ENCODE peak calls at places on chromosomes 2 and 18, in nine cellular contexts. One of them, this sample, is unnamed.

GRCh38 chr2:239262484-239263230 is 138.2 kb downstream of the HDAC4 start:
- DNase-seq in fibroblast of the aortic adventitia: no peak
- DNase-seq in cardiac fibroblast: no peak
- DNase-seq in neural progenitor cell: no peak
- DNase-seq in lower lobe of right lung: no peak
- DNase-seq in fibroblast of pulmonary artery: no peak
- DNase-seq in fibroblast of villous mesenchyme: no peak
- DNase-seq in fibroblast of lung: no peak
- DNase-seq in A673: no peak
- DNase-seq in this sample: no peak

GRCh38 chr2:79985145-79985544 is 319.4 kb downstream of the LRRTM1 start:
- DNase-seq in fibroblast of the aortic adventitia: no peak
- DNase-seq in cardiac fibroblast: no peak
- DNase-seq in neural progenitor cell: no peak
- DNase-seq in lower lobe of right lung: no peak
- DNase-seq in fibroblast of pulmonary artery: no peak
- DNase-seq in fibroblast of villous mesenchyme: no peak
- DNase-seq in fibroblast of lung: no peak
- DNase-seq in A673: no peak
- DNase-seq in this sample: no peak

GRCh38 chr2:174106736-174107135 is 141.6 kb upstream of the SP3 start:
- DNase-seq in fibroblast of the aortic adventitia: no peak
- DNase-seq in cardiac fibroblast: no peak
- DNase-seq in neural progenitor cell: peak
- DNase-seq in lower lobe of right lung: no peak
- DNase-seq in fibroblast of pulmonary artery: no peak
- DNase-seq in fibroblast of villous mesenchyme: no peak
- DNase-seq in fibroblast of lung: no peak
- DNase-seq in A673: no peak
- DNase-seq in this sample: no peak

GRCh38 chr18:21191596-21192307 is 50.3 kb upstream of the GREB1L start:
- DNase-seq in fibroblast of the aortic adventitia: peak
- DNase-seq in cardiac fibroblast: peak
- DNase-seq in neural progenitor cell: peak
- DNase-seq in lower lobe of right lung: peak
- DNase-seq in fibroblast of pulmonary artery: peak
- DNase-seq in fibroblast of villous mesenchyme: peak
- DNase-seq in fibroblast of lung: peak
- DNase-seq in A673: peak
- DNase-seq in this sample: peak

GRCh38 chr18:6683112-6683876 is 46.2 kb upstream of the ARHGAP28 start:
- DNase-seq in fibroblast of the aortic adventitia: no peak
- DNase-seq in cardiac fibroblast: no peak
- DNase-seq in neural progenitor cell: no peak
- DNase-seq in lower lobe of right lung: no peak
- DNase-seq in fibroblast of pulmonary artery: no peak
- DNase-seq in fibroblast of villous mesenchyme: no peak
- DNase-seq in fibroblast of lung: no peak
- DNase-seq in A673: no peak
- DNase-seq in this sample: no peak

GRCh38 chr2:109614715-109615636 is 812 bp downstream of the SOWAHC start:
- DNase-seq in fibroblast of the aortic adventitia: peak
- DNase-seq in cardiac fibroblast: peak
- DNase-seq in neural progenitor cell: peak
- DNase-seq in lower lobe of right lung: peak
- DNase-seq in fibroblast of pulmonary artery: peak
- DNase-seq in fibroblast of villous mesenchyme: no peak
- DNase-seq in fibroblast of lung: no peak
- DNase-seq in A673: no peak
- DNase-seq in this sample: no peak

GRCh38 chr2:161030260-161031063 is 129.8 kb upstream of the TANK start:
- DNase-seq in fibroblast of the aortic adventitia: peak
- DNase-seq in cardiac fibroblast: peak
- DNase-seq in neural progenitor cell: no peak
- DNase-seq in lower lobe of right lung: no peak
- DNase-seq in fibroblast of pulmonary artery: peak
- DNase-seq in fibroblast of villous mesenchyme: peak
- DNase-seq in fibroblast of lung: peak
- DNase-seq in A673: no peak
- DNase-seq in this sample: no peak

GRCh38 chr2:238140721-238141540 is 2.5 kb downstream of the KLHL30 start:
- DNase-seq in fibroblast of the aortic adventitia: no peak
- DNase-seq in cardiac fibroblast: no peak
- DNase-seq in neural progenitor cell: no peak
- DNase-seq in lower lobe of right lung: no peak
- DNase-seq in fibroblast of pulmonary artery: no peak
- DNase-seq in fibroblast of villous mesenchyme: no peak
- DNase-seq in fibroblast of lung: no peak
- DNase-seq in A673: no peak
- DNase-seq in this sample: no peak

GRCh38 chr2:129880309-129880708 is 99.2 kb upstream of the RAB6C start:
- DNase-seq in fibroblast of the aortic adventitia: no peak
- DNase-seq in cardiac fibroblast: no peak
- DNase-seq in neural progenitor cell: no peak
- DNase-seq in lower lobe of right lung: no peak
- DNase-seq in fibroblast of pulmonary artery: no peak
- DNase-seq in fibroblast of villous mesenchyme: no peak
- DNase-seq in fibroblast of lung: no peak
- DNase-seq in A673: no peak
- DNase-seq in this sample: no peak

GRCh38 chr18:75625966-75626365 is 198.5 kb upstream of the SMIM21 start:
- DNase-seq in fibroblast of the aortic adventitia: peak
- DNase-seq in cardiac fibroblast: peak
- DNase-seq in neural progenitor cell: no peak
- DNase-seq in lower lobe of right lung: no peak
- DNase-seq in fibroblast of pulmonary artery: no peak
- DNase-seq in fibroblast of villous mesenchyme: no peak
- DNase-seq in fibroblast of lung: no peak
- DNase-seq in A673: no peak
- DNase-seq in this sample: no peak

GRCh38 chr18:50662775-50663383 is 103.0 kb downstream of the MAPK4 start:
- DNase-seq in fibroblast of the aortic adventitia: no peak
- DNase-seq in cardiac fibroblast: no peak
- DNase-seq in neural progenitor cell: peak
- DNase-seq in lower lobe of right lung: no peak
- DNase-seq in fibroblast of pulmonary artery: no peak
- DNase-seq in fibroblast of villous mesenchyme: no peak
- DNase-seq in fibroblast of lung: no peak
- DNase-seq in A673: no peak
- DNase-seq in this sample: no peak

GRCh38 chr18:50659091-50660003 is 99.5 kb downstream of the MAPK4 start:
- DNase-seq in fibroblast of the aortic adventitia: peak
- DNase-seq in cardiac fibroblast: peak
- DNase-seq in neural progenitor cell: no peak
- DNase-seq in lower lobe of right lung: no peak
- DNase-seq in fibroblast of pulmonary artery: peak
- DNase-seq in fibroblast of villous mesenchyme: no peak
- DNase-seq in fibroblast of lung: no peak
- DNase-seq in A673: peak
- DNase-seq in this sample: no peak

GRCh38 chr18:50661013-50661412 is 101.1 kb downstream of the MAPK4 start:
- DNase-seq in fibroblast of the aortic adventitia: no peak
- DNase-seq in cardiac fibroblast: no peak
- DNase-seq in neural progenitor cell: no peak
- DNase-seq in lower lobe of right lung: no peak
- DNase-seq in fibroblast of pulmonary artery: no peak
- DNase-seq in fibroblast of villous mesenchyme: no peak
- DNase-seq in fibroblast of lung: no peak
- DNase-seq in A673: no peak
- DNase-seq in this sample: no peak

GRCh38 chr18:50663626-50664441 is 103.9 kb downstream of the MAPK4 start:
- DNase-seq in fibroblast of the aortic adventitia: no peak
- DNase-seq in cardiac fibroblast: no peak
- DNase-seq in neural progenitor cell: no peak
- DNase-seq in lower lobe of right lung: no peak
- DNase-seq in fibroblast of pulmonary artery: no peak
- DNase-seq in fibroblast of villous mesenchyme: no peak
- DNase-seq in fibroblast of lung: no peak
- DNase-seq in A673: no peak
- DNase-seq in this sample: no peak

GRCh38 chr18:50662177-50662576 is 102.3 kb downstream of the MAPK4 start:
- DNase-seq in fibroblast of the aortic adventitia: peak
- DNase-seq in cardiac fibroblast: no peak
- DNase-seq in neural progenitor cell: peak
- DNase-seq in lower lobe of right lung: no peak
- DNase-seq in fibroblast of pulmonary artery: peak
- DNase-seq in fibroblast of villous mesenchyme: no peak
- DNase-seq in fibroblast of lung: peak
- DNase-seq in A673: peak
- DNase-seq in this sample: no peak
- TF ChIP-seq CTCF in fibroblast of the aortic adventitia: peak
- TF ChIP-seq CTCF in cardiac fibroblast: peak
- TF ChIP-seq CTCF in neural progenitor cell: peak
- TF ChIP-seq CTCF in lower lobe of right lung: no peak
- TF ChIP-seq CTCF in fibroblast of pulmonary artery: peak
- TF ChIP-seq CTCF in fibroblast of villous mesenchyme: peak
- TF ChIP-seq CTCF in fibroblast of lung: peak
- TF ChIP-seq CTCF in A673: peak
- TF ChIP-seq CTCF in this sample: peak

GRCh38 chr2:168467729-168468128 is 11.7 kb downstream of the CERS6 start:
- DNase-seq in fibroblast of the aortic adventitia: no peak
- DNase-seq in cardiac fibroblast: no peak
- DNase-seq in neural progenitor cell: no peak
- DNase-seq in lower lobe of right lung: no peak
- DNase-seq in fibroblast of pulmonary artery: no peak
- DNase-seq in fibroblast of villous mesenchyme: no peak
- DNase-seq in fibroblast of lung: no peak
- DNase-seq in A673: no peak
- DNase-seq in this sample: no peak

GRCh38 chr2:168465594-168465993 is 9.5 kb downstream of the CERS6 start:
- DNase-seq in fibroblast of the aortic adventitia: no peak
- DNase-seq in cardiac fibroblast: peak
- DNase-seq in neural progenitor cell: no peak
- DNase-seq in lower lobe of right lung: no peak
- DNase-seq in fibroblast of pulmonary artery: no peak
- DNase-seq in fibroblast of villous mesenchyme: peak
- DNase-seq in fibroblast of lung: peak
- DNase-seq in A673: no peak
- DNase-seq in this sample: no peak

GRCh38 chr2:168466190-168466737 is 10.2 kb downstream of the CERS6 start:
- DNase-seq in fibroblast of the aortic adventitia: no peak
- DNase-seq in cardiac fibroblast: no peak
- DNase-seq in neural progenitor cell: no peak
- DNase-seq in lower lobe of right lung: no peak
- DNase-seq in fibroblast of pulmonary artery: no peak
- DNase-seq in fibroblast of villous mesenchyme: no peak
- DNase-seq in fibroblast of lung: no peak
- DNase-seq in A673: no peak
- DNase-seq in this sample: no peak

GRCh38 chr2:168468354-168468753 is 12.3 kb downstream of the CERS6 start:
- DNase-seq in fibroblast of the aortic adventitia: no peak
- DNase-seq in cardiac fibroblast: no peak
- DNase-seq in neural progenitor cell: no peak
- DNase-seq in lower lobe of right lung: no peak
- DNase-seq in fibroblast of pulmonary artery: no peak
- DNase-seq in fibroblast of villous mesenchyme: no peak
- DNase-seq in fibroblast of lung: no peak
- DNase-seq in A673: no peak
- DNase-seq in this sample: no peak

DNA sequence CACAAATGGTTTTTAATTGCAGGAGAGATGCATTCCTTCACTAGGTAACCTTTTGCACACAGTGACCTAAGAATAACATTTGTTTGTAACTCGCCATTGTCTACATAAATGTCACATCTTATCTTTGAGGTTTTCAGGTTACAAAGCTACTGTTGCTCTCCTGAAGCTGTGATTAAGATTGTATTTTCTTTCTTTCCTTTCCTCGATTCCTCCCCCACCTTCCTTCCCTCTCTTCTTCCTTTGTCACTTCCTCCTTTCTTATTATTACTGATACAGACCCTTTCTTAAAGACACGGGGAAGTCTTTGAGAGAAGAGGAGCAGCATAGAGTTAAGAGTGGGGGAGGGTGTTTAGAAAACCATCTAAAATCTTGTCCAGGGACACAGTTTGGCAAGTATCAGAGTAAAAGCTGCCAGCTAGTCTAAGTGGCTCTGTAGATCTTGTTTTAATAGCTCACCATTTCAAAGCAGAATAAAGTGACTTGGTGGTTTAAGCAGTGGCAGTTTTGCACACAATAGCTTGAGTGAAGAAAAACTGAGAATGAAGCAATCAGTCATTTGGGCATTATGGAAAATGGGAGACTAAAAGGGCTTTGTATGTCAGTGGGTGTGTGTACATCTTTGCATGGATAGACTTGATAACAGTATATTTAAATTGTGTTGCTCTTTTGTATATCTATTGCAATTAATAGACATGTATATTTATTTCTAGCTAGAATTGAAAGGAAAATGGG is 10.9 kb downstream of the CERS6 start:
- DNase-seq in fibroblast of the aortic adventitia: no peak
- DNase-seq in cardiac fibroblast: no peak
- DNase-seq in neural progenitor cell: no peak
- DNase-seq in lower lobe of right lung: no peak
- DNase-seq in fibroblast of pulmonary artery: no peak
- DNase-seq in fibroblast of villous mesenchyme: no peak
- DNase-seq in fibroblast of lung: no peak
- DNase-seq in A673: no peak
- DNase-seq in this sample: no peak
- H3K4me3 ChIP-seq in fibroblast of the aortic adventitia: no peak
- H3K4me3 ChIP-seq in cardiac fibroblast: no peak
- H3K4me3 ChIP-seq in neural progenitor cell: no peak
- H3K4me3 ChIP-seq in lower lobe of right lung: no peak
- H3K4me3 ChIP-seq in fibroblast of pulmonary artery: no peak
- H3K4me3 ChIP-seq in fibroblast of villous mesenchyme: no peak
- H3K4me3 ChIP-seq in fibroblast of lung: no peak
- H3K4me3 ChIP-seq in A673: no peak
- H3K4me3 ChIP-seq in this sample: peak

GRCh38 chr2:199459286-199460100 is 1.8 kb upstream of the SATB2 start:
- DNase-seq in fibroblast of the aortic adventitia: peak
- DNase-seq in cardiac fibroblast: peak
- DNase-seq in neural progenitor cell: peak
- DNase-seq in lower lobe of right lung: peak
- DNase-seq in fibroblast of pulmonary artery: peak
- DNase-seq in fibroblast of villous mesenchyme: peak
- DNase-seq in fibroblast of lung: peak
- DNase-seq in A673: peak
- DNase-seq in this sample: peak
- TF ChIP-seq CTCF in fibroblast of the aortic adventitia: no peak
- TF ChIP-seq CTCF in cardiac fibroblast: no peak
- TF ChIP-seq CTCF in neural progenitor cell: no peak
- TF ChIP-seq CTCF in lower lobe of right lung: no peak
- TF ChIP-seq CTCF in fibroblast of pulmonary artery: no peak
- TF ChIP-seq CTCF in fibroblast of villous mesenchyme: no peak
- TF ChIP-seq CTCF in fibroblast of lung: no peak
- TF ChIP-seq CTCF in A673: peak
- TF ChIP-seq CTCF in this sample: peak

DNA sequence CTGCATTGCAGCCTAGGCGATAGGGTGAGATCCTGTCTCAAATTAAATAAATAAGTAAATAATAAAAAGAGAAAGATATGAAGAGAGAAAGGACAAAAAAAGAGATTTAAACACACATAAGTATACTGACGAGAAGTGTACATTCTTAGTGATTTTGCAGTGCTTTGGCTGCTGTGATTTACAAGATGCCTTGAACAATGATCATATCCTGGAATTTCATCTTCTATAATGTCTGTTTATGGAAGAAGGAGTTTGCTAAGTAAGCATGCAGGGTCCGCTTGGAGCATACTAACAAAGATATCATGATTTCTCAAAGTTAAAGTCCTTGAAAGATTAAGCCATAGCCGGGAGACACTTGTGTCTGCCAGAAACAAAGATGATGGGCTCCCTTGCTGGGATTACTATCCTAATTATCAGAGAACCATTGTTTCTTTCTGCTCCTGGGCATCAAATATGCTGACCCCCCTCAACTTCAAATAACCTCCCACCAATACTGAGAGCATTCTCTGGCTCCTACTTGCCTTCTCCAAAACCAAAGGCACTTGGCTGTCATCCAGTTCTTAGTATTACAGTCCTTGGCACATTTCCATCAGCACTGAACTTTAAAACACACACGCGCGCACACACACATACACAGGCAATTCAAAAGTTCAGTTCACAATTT is 47.5 kb upstream of the STAM2 start:
- DNase-seq in fibroblast of the aortic adventitia: peak
- DNase-seq in cardiac fibroblast: peak
- DNase-seq in neural progenitor cell: peak
- DNase-seq in lower lobe of right lung: no peak
- DNase-seq in fibroblast of pulmonary artery: peak
- DNase-seq in fibroblast of villous mesenchyme: peak
- DNase-seq in fibroblast of lung: peak
- DNase-seq in A673: peak
- DNase-seq in this sample: peak
- H3K4me3 ChIP-seq in fibroblast of the aortic adventitia: no peak
- H3K4me3 ChIP-seq in cardiac fibroblast: no peak
- H3K4me3 ChIP-seq in neural progenitor cell: no peak
- H3K4me3 ChIP-seq in lower lobe of right lung: no peak
- H3K4me3 ChIP-seq in fibroblast of pulmonary artery: peak
- H3K4me3 ChIP-seq in fibroblast of villous mesenchyme: no peak
- H3K4me3 ChIP-seq in fibroblast of lung: peak
- H3K4me3 ChIP-seq in A673: no peak
- H3K4me3 ChIP-seq in this sample: no peak

This sample was measured in LNCaP clone FGC.